ENCODE peak calls at places on chromosomes 4 and X, in seven cellular contexts. Q is PC-3, R is ascending aorta, H is ovary, O is tibial artery, I is dorsolateral prefrontal cortex, X is SK-N-SH. V is an unnamed sample. For H3K27me3, the result is how much of the 10 kb centered on the place peaks cover.

GRCh38 chr4:21709031-21709430 is 239.5 kb downstream of the KCNIP4 start:
- DNase-seq in Q (no peak), R (no peak), H (no peak), O (no peak), I (no peak), X (no peak), V (no peak)

GRCh38 chrX:154333837-154334271 is 38.3 kb downstream of the TKTL1 start:
- DNase-seq in Q (no peak), R (no peak), H (no peak), O (no peak), I (no peak), X (no peak), V (no peak)

GRCh38 chr4:1720163-1720983 is 750 bp downstream of the TMEM129 start:
- DNase-seq in Q (no peak), R (no peak), H (peak), O (no peak), I (peak), X (peak), V (no peak)

GRCh38 chrX:13899607-13900006 is 82.7 kb upstream of the GPM6B start:
- DNase-seq in Q (peak), R (no peak), H (no peak), O (no peak), I (no peak), X (no peak), V (peak)

GRCh38 chrX:141221611-141222010 is 20.7 kb downstream of the SPANXC start:
- DNase-seq in Q (no peak), R (no peak), H (no peak), O (no peak), I (no peak), X (no peak), V (no peak)

GRCh38 chr4:184693056-184693455 is 40.8 kb downstream of the CENPU start:
- DNase-seq in Q (no peak), R (no peak), H (no peak), O (no peak), I (no peak), X (no peak), V (no peak)

GRCh38 chr4:33494150-33494549 is 2750.2 kb downstream of the ARAP2 start:
- DNase-seq in Q (peak), R (no peak), H (no peak), O (no peak), I (no peak), X (no peak), V (no peak)

GRCh38 chr4:56424697-56425514 is 10.5 kb downstream of the PPAT start:
- DNase-seq in Q (peak), R (no peak), H (peak), O (no peak), I (no peak), X (peak), V (no peak)

DNA sequence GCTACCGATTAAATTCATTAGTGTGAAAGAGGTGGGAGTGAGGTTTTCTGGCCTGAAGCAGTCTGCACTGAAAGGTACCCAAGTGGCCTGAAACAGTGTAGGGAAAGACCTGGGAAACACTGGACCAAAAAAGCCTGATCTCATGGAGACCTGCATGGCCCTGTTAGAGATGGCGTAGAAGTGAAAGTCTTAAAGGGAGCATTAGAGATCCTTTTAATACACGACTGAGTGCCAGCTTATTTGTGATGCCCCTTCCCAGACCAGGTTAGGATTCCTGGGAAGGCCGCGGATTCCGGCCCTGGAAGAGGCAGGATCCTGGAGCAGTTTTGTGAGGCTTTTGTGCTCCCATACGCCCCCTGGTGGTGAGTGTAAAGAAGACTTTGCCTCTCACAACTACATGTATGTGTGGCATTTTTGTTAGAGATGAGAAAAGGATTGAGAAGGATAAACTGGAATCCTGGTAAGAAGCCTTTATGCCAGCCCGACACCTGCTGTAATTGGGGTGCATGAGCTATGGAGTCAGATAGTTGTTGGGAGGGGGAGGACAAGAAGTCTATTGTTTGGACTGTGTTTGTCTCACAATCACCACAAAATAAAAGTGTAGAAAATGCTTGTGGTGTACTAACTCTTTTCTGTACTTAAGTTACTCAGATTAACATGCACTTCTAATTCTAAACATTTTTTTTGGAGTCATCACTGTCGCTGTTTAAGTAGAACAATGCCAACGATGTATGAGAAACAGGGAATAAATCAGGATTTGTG is 54.0 kb downstream of the JADE1 start:
- DNase-seq in Q (peak), R (no peak), H (peak), O (peak), I (peak), X (peak), V (peak)
- H3K27ac ChIP-seq in Q (no peak), R (peak), H (no peak), O (peak), I (no peak), X (no peak), V (peak)

DNA sequence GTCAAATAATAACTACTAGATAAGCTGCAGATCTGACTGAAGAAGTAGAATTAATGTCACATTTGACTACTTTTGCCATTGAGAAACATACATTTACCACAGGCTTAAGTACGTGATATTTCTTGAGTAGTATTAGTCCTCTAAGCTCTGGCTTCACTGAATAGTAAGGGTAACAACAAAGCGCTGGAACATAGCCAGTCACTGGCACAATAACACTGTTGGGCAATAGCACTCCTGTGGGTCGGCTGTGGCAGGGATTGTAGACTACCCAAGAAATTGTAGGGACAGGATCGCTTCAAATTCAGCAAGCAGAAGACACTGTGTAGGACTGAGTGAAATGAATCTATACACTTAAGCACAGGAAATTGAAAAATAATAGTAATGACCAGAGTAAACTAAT is 27.1 kb upstream of the IL15 start:
- DNase-seq in Q (peak), R (no peak), H (no peak), O (no peak), I (no peak), X (no peak), V (no peak)
- TF ChIP-seq CTCF in Q (no peak), R (no peak), H (no peak), O (no peak), I (no peak), X (no peak), V (no peak)

DNA sequence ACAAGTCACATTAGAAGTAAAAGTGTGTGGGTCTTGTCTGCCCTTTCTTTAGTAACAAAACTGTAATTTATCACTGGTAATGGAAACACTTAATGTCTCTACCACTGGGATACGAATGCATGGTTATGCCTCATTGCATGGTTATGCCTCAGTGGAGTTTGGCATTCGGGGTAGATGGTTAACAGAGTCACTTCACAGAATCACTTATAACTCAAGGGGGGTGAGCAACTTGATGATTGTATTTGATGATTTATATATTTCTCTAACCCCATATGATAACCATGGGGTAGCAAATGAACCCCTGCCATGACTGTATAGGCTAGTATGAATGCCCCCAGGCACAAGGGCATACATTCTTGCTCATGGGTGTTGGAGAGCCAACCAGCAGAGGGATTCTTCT is 1.6 kb upstream of the ARHGAP6 start:
- DNase-seq in Q (no peak), R (no peak), H (no peak), O (no peak), I (no peak), X (no peak), V (no peak)
- H3K27me3 ChIP-seq in Q (half or more), R (under half), H (under half), O (under half), I (half or more), X (under half), V (under half)

GRCh38 chr4:170940043-170940724 is 850.4 kb upstream of the AADAT start:
- DNase-seq in Q (no peak), R (no peak), H (no peak), O (no peak), I (no peak), X (no peak), V (no peak)
- H3K27ac ChIP-seq in Q (no peak), R (no peak), H (no peak), O (no peak), I (no peak), X (no peak), V (no peak)

GRCh38 chr4:48243429-48243828 is 26.2 kb downstream of the TEC start:
- DNase-seq in Q (no peak), R (no peak), H (no peak), O (no peak), I (no peak), X (no peak), V (no peak)
- TF ChIP-seq CTCF in Q (no peak), R (no peak), H (no peak), O (no peak), I (no peak), X (no peak), V (no peak)

DNA sequence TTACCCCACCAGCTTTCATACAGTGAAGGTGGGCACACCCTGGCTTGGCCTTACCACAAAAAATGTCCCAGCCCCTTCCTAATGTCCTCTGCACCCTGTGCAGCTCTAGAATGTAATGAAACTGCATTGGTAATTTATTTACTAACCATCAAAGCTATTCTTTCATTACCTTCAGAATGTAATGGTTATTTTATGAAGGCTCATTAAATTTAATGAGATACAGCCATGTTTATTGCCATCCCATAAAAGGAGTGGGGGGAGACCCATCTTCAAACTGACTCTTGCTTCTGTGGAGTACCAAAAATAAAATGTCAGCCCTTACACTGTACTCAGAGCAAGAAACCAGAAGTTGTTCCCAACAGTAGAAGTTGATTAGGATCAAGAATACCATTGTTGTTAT is 25.0 kb downstream of the NKX6-1 start:
- DNase-seq in Q (no peak), R (no peak), H (no peak), O (no peak), I (no peak), X (no peak), V (no peak)
- H3K27me3 ChIP-seq in Q (under half), R (under half), H (under half), O (under half), I (under half), X (under half), V (under half)

DNA sequence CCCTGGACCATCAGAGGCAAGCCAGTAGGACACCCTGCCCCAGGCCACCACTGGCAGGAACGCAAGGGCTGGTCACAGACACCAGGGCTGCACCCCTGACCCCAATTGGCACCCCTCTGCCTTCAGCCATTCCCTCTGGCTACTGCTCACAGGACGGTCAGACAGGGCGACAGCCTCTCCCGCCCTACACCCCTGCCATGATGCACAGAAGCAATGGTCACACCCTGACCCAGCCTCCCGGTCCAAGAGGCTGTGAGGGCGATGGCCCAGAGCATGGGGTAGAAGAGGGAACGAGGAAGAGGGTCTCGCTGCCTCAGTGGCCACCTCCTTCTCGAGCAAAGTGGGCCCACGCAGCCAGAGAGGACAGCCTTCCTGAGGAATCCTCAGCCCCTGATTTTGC is 143.5 kb downstream of the SOWAHB start:
- DNase-seq in Q (no peak), R (no peak), H (no peak), O (no peak), I (no peak), X (no peak), V (no peak)
- H3K27ac ChIP-seq in Q (peak), R (peak), H (no peak), O (peak), I (no peak), X (peak), V (peak)

GRCh38 chrX:16212436-16212835 is 45.2 kb downstream of the MAGEB17 start:
- DNase-seq in Q (peak), R (no peak), H (no peak), O (no peak), I (no peak), X (peak), V (no peak)
- TF ChIP-seq CTCF in Q (peak), R (no peak), H (no peak), O (no peak), I (no peak), X (peak), V (peak)

GRCh38 chrX:108437789-108438623 is at the start of gene COL4A6:
- DNase-seq in Q (no peak), R (no peak), H (peak), O (peak), I (no peak), X (no peak), V (no peak)

GRCh38 chrX:108443065-108443464 is 3.4 kb downstream of the COL4A5 start:
- DNase-seq in Q (no peak), R (no peak), H (no peak), O (no peak), I (no peak), X (no peak), V (no peak)

GRCh38 chrX:108437354-108437753 is 868 bp downstream of the COL4A6 start:
- DNase-seq in Q (no peak), R (no peak), H (no peak), O (no peak), I (no peak), X (no peak), V (no peak)

GRCh38 chrX:108439434-108439883 is at the start of gene COL4A5:
- DNase-seq in Q (peak), R (no peak), H (peak), O (peak), I (no peak), X (no peak), V (peak)

GRCh38 chrX:108439961-108440696 is 491 bp downstream of the COL4A5 start:
- DNase-seq in Q (no peak), R (no peak), H (peak), O (peak), I (no peak), X (no peak), V (no peak)
- H3K27me3 ChIP-seq in Q (under half), R (under half), H (under half), O (under half), I (under half), X (under half), V (under half)

GRCh38 chrX:84162401-84162800 is 25.6 kb downstream of the RPS6KA6 start:
- DNase-seq in Q (no peak), R (no peak), H (no peak), O (no peak), I (no peak), X (no peak), V (no peak)

GRCh38 chrX:84168574-84168973 is 19.4 kb downstream of the RPS6KA6 start:
- DNase-seq in Q (peak), R (no peak), H (no peak), O (no peak), I (no peak), X (no peak), V (no peak)

GRCh38 chrX:84168095-84168494 is 19.9 kb downstream of the RPS6KA6 start:
- DNase-seq in Q (peak), R (no peak), H (no peak), O (no peak), I (no peak), X (no peak), V (no peak)

GRCh38 chrX:84161641-84162040 is 26.4 kb downstream of the RPS6KA6 start:
- DNase-seq in Q (no peak), R (no peak), H (no peak), O (no peak), I (no peak), X (no peak), V (no peak)

DNA sequence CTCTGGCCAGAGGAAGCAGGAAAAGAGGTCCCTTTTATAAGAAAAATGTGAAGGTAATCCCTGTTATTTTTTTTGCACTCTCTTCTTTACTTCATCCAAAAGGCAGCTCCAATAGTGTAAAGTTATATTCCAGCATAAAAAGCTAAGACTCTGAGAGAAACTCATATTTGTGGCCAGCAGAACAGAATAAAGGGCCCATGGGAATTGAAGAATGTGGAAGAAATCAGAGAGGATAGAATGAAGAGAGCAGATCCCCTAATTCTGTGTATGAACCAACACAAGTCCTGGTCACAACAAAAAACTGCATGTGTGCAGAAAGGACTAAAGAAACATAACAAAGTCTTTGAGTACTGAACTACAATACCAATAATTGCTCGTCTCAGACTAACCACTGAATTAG is 22.3 kb downstream of the RPS6KA6 start:
- DNase-seq in Q (no peak), R (no peak), H (no peak), O (no peak), I (no peak), X (no peak), V (no peak)
- H3K27ac ChIP-seq in Q (no peak), R (no peak), H (no peak), O (no peak), I (no peak), X (no peak), V (no peak)